ENCODE peak calls at places on chromosomes 5 and 9, in four cellular contexts. C is CD8-positive, alpha-beta T cell; G is tibial nerve; F is endothelial cell of umbilical vein. K is an unnamed sample.

GRCh38 chr9:108950168-108950567 is 16.0 kb downstream of the ABITRAM start:
- DNase-seq in C (no peak), G (no peak), F (peak), K (no peak)

GRCh38 chr5:10229306-10230048 is 20.2 kb downstream of the ATPSCKMT start:
- DNase-seq in C (no peak), G (no peak), F (no peak), K (no peak)

GRCh38 chr5:54388411-54388810 is 67.1 kb upstream of the HSPB3 start:
- DNase-seq in C (no peak), G (no peak), F (no peak), K (no peak)

GRCh38 chr9:69758001-69758730 is 1.6 kb downstream of the PTAR1 start:
- DNase-seq in C (no peak), G (no peak), F (no peak), K (no peak)

GRCh38 chr5:109030360-109031143 is 282.9 kb downstream of the FER start:
- DNase-seq in C (no peak), G (no peak), F (no peak), K (no peak)

GRCh38 chr5:172887735-172888134 is 53.7 kb downstream of the ERGIC1 start:
- DNase-seq in C (no peak), G (no peak), F (peak), K (no peak)

GRCh38 chr5:109352024-109352423 is 57.8 kb downstream of the PJA2 start:
- DNase-seq in C (no peak), G (no peak), F (no peak), K (no peak)

GRCh38 chr5:7146886-7147285 is 249.1 kb upstream of the ADCY2 start:
- DNase-seq in C (no peak), G (no peak), F (no peak), K (no peak)

GRCh38 chr9:101326501-101326900 is 58.3 kb downstream of the BAAT start:
- DNase-seq in C (no peak), G (no peak), F (no peak), K (no peak)

GRCh38 chr5:132754947-132755346 is 7.7 kb downstream of the CCNI2 start:
- DNase-seq in C (no peak), G (no peak), F (peak), K (no peak)

GRCh38 chr9:127415158-127415557 is 9.0 kb upstream of the ZNF79 start:
- DNase-seq in C (no peak), G (no peak), F (no peak), K (no peak)

GRCh38 chr5:97534166-97534565 is 351.1 kb upstream of the RIOK2 start:
- DNase-seq in C (no peak), G (no peak), F (peak), K (no peak)

GRCh38 chr5:108251350-108251749 is 130.5 kb downstream of the FBXL17 start:
- DNase-seq in C (no peak), G (no peak), F (peak), K (no peak)

GRCh38 chr9:115115924-115116323 is 2.0 kb downstream of the TNC start:
- DNase-seq in C (no peak), G (no peak), F (no peak), K (no peak)

GRCh38 chr5:105868038-105868775 is 1802.5 kb downstream of the EFNA5 start:
- DNase-seq in C (no peak), G (no peak), F (no peak), K (no peak)

GRCh38 chr9:98931990-98932389 is 11.7 kb upstream of the COL15A1 start:
- DNase-seq in C (no peak), G (no peak), F (no peak), K (no peak)

GRCh38 chr9:121897140-121897539 is 196.0 kb downstream of the TTLL11 start:
- DNase-seq in C (no peak), G (no peak), F (no peak), K (no peak)

GRCh38 chr5:120451445-120451844 is 12.7 kb upstream of the PRR16 start:
- DNase-seq in C (no peak), G (no peak), F (no peak), K (no peak)

GRCh38 chr5:157290981-157291711 is 25.2 kb downstream of the CYFIP2 start:
- DNase-seq in C (no peak), G (no peak), F (no peak), K (no peak)

GRCh38 chr9:109639666-109640231 is 140.2 kb upstream of the PALM2AKAP2 start:
- DNase-seq in C (no peak), G (no peak), F (no peak), K (no peak)

GRCh38 chr9:129131300-129132145 is 20.3 kb downstream of the PTPA start:
- DNase-seq in C (peak), G (peak), F (peak), K (peak)

GRCh38 chr9:120877276-120878034 is 467 bp upstream of the PHF19 start:
- DNase-seq in C (peak), G (no peak), F (peak), K (peak)

GRCh38 chr5:174744896-174745295 is 20.5 kb downstream of the MSX2 start:
- DNase-seq in C (no peak), G (no peak), F (no peak), K (no peak)

GRCh38 chr5:16179936-16180788 is 571 bp upstream of the MARCHF11 start:
- DNase-seq in C (no peak), G (no peak), F (no peak), K (no peak)

GRCh38 chr9:99870126-99870525 is 36.3 kb upstream of the STX17 start:
- DNase-seq in C (no peak), G (no peak), F (no peak), K (no peak)

GRCh38 chr9:109751253-109751652 is 28.7 kb upstream of the PALM2AKAP2 start:
- DNase-seq in C (no peak), G (no peak), F (no peak), K (no peak)

GRCh38 chr5:34820593-34820992 is 18.4 kb upstream of the TTC23L start:
- DNase-seq in C (no peak), G (no peak), F (no peak), K (no peak)

GRCh38 chr9:98714833-98715232 is 6.1 kb upstream of the GABBR2 start:
- DNase-seq in C (no peak), G (no peak), F (no peak), K (no peak)

GRCh38 chr9:132792547-132792946 is 85.5 kb downstream of the AK8 start:
- DNase-seq in C (no peak), G (no peak), F (no peak), K (no peak)

GRCh38 chr5:172788771-172789686 is 18.0 kb upstream of the DUSP1 start:
- DNase-seq in C (no peak), G (peak), F (no peak), K (peak)

GRCh38 chr5:170393235-170393634 is 4.1 kb upstream of the KCNMB1 start:
- DNase-seq in C (no peak), G (no peak), F (no peak), K (no peak)

GRCh38 chr9:109331353-109331752 is 10.5 kb upstream of the EPB41L4B start:
- DNase-seq in C (no peak), G (no peak), F (no peak), K (peak)

GRCh38 chr5:116297296-116297814 is 212.5 kb downstream of the COMMD10 start:
- DNase-seq in C (no peak), G (no peak), F (no peak), K (no peak)

GRCh38 chr5:117486879-117487391 is 912.3 kb upstream of the SEMA6A start:
- DNase-seq in C (no peak), G (no peak), F (no peak), K (no peak)

GRCh38 chr5:87195104-87195581 is 72.5 kb upstream of the RASA1 start:
- DNase-seq in C (no peak), G (no peak), F (peak), K (no peak)

GRCh38 chr5:170145462-170145861 is 39.8 kb downstream of the FOXI1 start:
- DNase-seq in C (no peak), G (no peak), F (no peak), K (no peak)

DNA sequence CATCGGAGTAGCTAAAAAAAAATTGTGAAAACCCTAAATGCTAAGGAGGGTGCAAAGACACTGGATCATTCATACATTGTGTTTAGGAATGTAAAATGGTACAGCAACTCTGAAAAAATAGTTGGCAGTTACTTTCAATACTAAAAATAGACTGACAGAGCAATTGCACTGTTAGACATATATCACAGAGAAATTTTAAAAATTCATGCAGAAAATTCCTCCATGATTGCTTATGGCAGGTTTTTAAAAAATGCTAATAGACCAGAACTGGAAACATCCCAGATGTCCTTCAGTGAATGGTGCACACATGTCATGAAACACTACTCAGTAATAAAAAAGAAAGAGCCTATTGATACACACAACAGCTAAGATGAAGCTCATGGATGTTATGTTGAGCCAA is 349.8 kb upstream of the DAB2 start:
- DNase-seq in C (no peak), G (no peak), F (no peak), K (no peak)
- H3K4me3 ChIP-seq in C (no peak), G (no peak), F (no peak), K (no peak)

GRCh38 chr5:55568629-55569512 is 34.1 kb upstream of the PLPP1 start:
- DNase-seq in C (no peak), G (no peak), F (no peak), K (no peak)
- H3K4me3 ChIP-seq in C (no peak), G (no peak), F (no peak), K (peak)

GRCh38 chr5:179559280-179560252 is 9.2 kb downstream of the RUFY1 start:
- DNase-seq in C (peak), G (peak), F (peak), K (peak)
- H3K4me3 ChIP-seq in C (peak), G (peak), F (peak), K (peak)

GRCh38 chr9:123742009-123742767 is 187.7 kb downstream of the DENND1A start:
- DNase-seq in C (no peak), G (no peak), F (peak), K (peak)
- H3K4me3 ChIP-seq in C (no peak), G (no peak), F (no peak), K (no peak)

GRCh38 chr9:4066120-4066519 is 233.7 kb downstream of the GLIS3 start:
- DNase-seq in C (no peak), G (no peak), F (no peak), K (no peak)
- H3K4me3 ChIP-seq in C (no peak), G (no peak), F (no peak), K (no peak)

GRCh38 chr5:546376-546908 is 22.2 kb upstream of the SLC9A3 start:
- DNase-seq in C (no peak), G (peak), F (no peak), K (no peak)

GRCh38 chr5:543755-544674 is 19.8 kb upstream of the SLC9A3 start:
- DNase-seq in C (peak), G (peak), F (no peak), K (peak)

GRCh38 chr5:543351-543750 is 19.1 kb upstream of the SLC9A3 start:
- DNase-seq in C (no peak), G (peak), F (no peak), K (peak)

GRCh38 chr5:545641-546375 is 21.6 kb upstream of the SLC9A3 start:
- DNase-seq in C (no peak), G (peak), F (no peak), K (no peak)

DNA sequence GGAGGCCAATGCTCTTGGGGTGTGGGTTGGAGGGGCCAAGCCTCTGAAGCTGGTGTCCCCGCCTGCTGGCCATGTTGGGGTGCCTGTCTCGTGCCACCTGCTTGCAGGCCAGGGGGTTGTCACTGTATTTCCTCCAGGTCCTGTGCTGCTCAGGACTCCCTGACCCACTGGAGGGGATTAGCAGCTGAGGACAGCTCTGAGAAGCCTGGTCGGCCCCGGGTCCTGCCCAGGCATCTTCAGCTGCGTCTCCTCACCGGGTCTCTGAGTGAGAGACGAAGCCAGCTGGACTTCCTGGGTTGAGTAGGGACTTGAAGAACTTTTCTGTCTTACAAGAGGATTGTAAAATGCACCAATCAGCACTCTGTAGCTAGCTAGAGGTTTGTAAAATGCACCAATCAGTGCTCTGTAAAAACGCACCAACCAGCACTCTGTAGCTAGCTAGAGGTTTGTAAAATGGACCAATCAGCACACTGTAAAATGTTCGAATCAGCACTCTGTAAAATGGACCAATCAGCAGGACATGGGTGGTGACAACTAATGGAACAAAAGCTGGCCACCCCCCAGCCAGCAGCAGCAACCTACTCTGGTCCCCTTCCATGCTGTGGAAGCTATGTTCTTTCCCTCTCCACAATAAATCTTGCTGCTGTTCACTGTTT is 20.6 kb upstream of the SLC9A3 start:
- DNase-seq in C (no peak), G (peak), F (no peak), K (no peak)
- H3K4me3 ChIP-seq in C (peak), G (no peak), F (no peak), K (no peak)

K was measured in tibial artery.